ENCODE peak calls at places on chromosomes 6 and 20, in six cellular contexts. One of them, this sample, is unnamed.

GRCh38 chr20:61328906-61329558 is 77.0 kb downstream of the CDH4 start:
- DNase-seq in breast epithelium: no peak
- DNase-seq in CD4-positive, alpha-beta T cell: no peak
- DNase-seq in IMR-90: peak; percentile 17
- DNase-seq in GM13977: no peak
- DNase-seq in LNCaP clone FGC: no peak
- DNase-seq in this sample: peak; percentile 45

GRCh38 chr6:112188906-112189305 is 65.5 kb downstream of the LAMA4 start:
- DNase-seq in breast epithelium: no peak
- DNase-seq in LNCaP clone FGC: no peak
- DNase-seq in IMR-90: peak; percentile 44
- DNase-seq in CD4-positive, alpha-beta T cell: no peak
- DNase-seq in GM13977: no peak
- DNase-seq in this sample: no peak

GRCh38 chr6:112203577-112204349 is 50.6 kb downstream of the LAMA4 start:
- DNase-seq in IMR-90: peak; percentile 95
- DNase-seq in LNCaP clone FGC: no peak
- DNase-seq in CD4-positive, alpha-beta T cell: no peak
- DNase-seq in breast epithelium: no peak
- DNase-seq in GM13977: no peak
- DNase-seq in this sample: no peak

GRCh38 chr20:32743237-32744112 is at the start of gene COMMD7:
- DNase-seq in LNCaP clone FGC: peak; percentile 63
- DNase-seq in IMR-90: peak; percentile 44
- DNase-seq in CD4-positive, alpha-beta T cell: peak; percentile 52
- DNase-seq in breast epithelium: peak; percentile 49
- DNase-seq in GM13977: peak; percentile 71
- DNase-seq in this sample: peak; percentile 74

GRCh38 chr6:53752440-53752839 is 42.4 kb upstream of the LRRC1 start:
- DNase-seq in breast epithelium: no peak
- DNase-seq in CD4-positive, alpha-beta T cell: no peak
- DNase-seq in LNCaP clone FGC: no peak
- DNase-seq in IMR-90: no peak
- DNase-seq in GM13977: no peak
- DNase-seq in this sample: no peak

GRCh38 chr6:164412566-164412965 is 896.8 kb downstream of the C6orf118 start:
- DNase-seq in LNCaP clone FGC: no peak
- DNase-seq in IMR-90: no peak
- DNase-seq in CD4-positive, alpha-beta T cell: no peak
- DNase-seq in GM13977: no peak
- DNase-seq in breast epithelium: no peak
- DNase-seq in this sample: no peak

GRCh38 chr6:86192123-86192522 is 549.4 kb upstream of the SYNCRIP start:
- DNase-seq in CD4-positive, alpha-beta T cell: no peak
- DNase-seq in IMR-90: no peak
- DNase-seq in LNCaP clone FGC: peak; percentile 44
- DNase-seq in breast epithelium: no peak
- DNase-seq in GM13977: no peak
- DNase-seq in this sample: no peak

GRCh38 chr6:120608826-120609225 is 725.5 kb downstream of the TBC1D32 start:
- DNase-seq in IMR-90: no peak
- DNase-seq in CD4-positive, alpha-beta T cell: no peak
- DNase-seq in GM13977: no peak
- DNase-seq in breast epithelium: no peak
- DNase-seq in LNCaP clone FGC: no peak
- DNase-seq in this sample: no peak

GRCh38 chr6:111709615-111710398 is 104.1 kb upstream of the TRAF3IP2 start:
- DNase-seq in breast epithelium: peak; percentile 60
- DNase-seq in LNCaP clone FGC: peak; percentile 45
- DNase-seq in GM13977: peak; percentile 69
- DNase-seq in IMR-90: peak; percentile 76
- DNase-seq in CD4-positive, alpha-beta T cell: peak; percentile 47
- DNase-seq in this sample: no peak

GRCh38 chr20:62305149-62305764 is 2.5 kb downstream of the ADRM1 start:
- DNase-seq in IMR-90: no peak
- DNase-seq in GM13977: no peak
- DNase-seq in CD4-positive, alpha-beta T cell: no peak
- DNase-seq in LNCaP clone FGC: no peak
- DNase-seq in breast epithelium: no peak
- DNase-seq in this sample: no peak

GRCh38 chr6:35415065-35415880 is 36.9 kb upstream of the FANCE start:
- DNase-seq in breast epithelium: peak; percentile 69
- DNase-seq in IMR-90: peak; percentile 96
- DNase-seq in CD4-positive, alpha-beta T cell: no peak
- DNase-seq in GM13977: peak; percentile 45
- DNase-seq in LNCaP clone FGC: peak; percentile 99
- DNase-seq in this sample: no peak

GRCh38 chr6:13971303-13971702 is 46.6 kb downstream of the RNF182 start:
- DNase-seq in CD4-positive, alpha-beta T cell: no peak
- DNase-seq in IMR-90: no peak
- DNase-seq in LNCaP clone FGC: no peak
- DNase-seq in breast epithelium: no peak
- DNase-seq in GM13977: no peak
- DNase-seq in this sample: no peak

GRCh38 chr6:121652726-121653623 is 217.5 kb downstream of the GJA1 start:
- DNase-seq in LNCaP clone FGC: no peak
- DNase-seq in breast epithelium: no peak
- DNase-seq in CD4-positive, alpha-beta T cell: no peak
- DNase-seq in GM13977: no peak
- DNase-seq in IMR-90: peak; percentile 91
- DNase-seq in this sample: no peak

GRCh38 chr20:16246870-16247269 is 326.4 kb downstream of the KIF16B start:
- DNase-seq in GM13977: no peak
- DNase-seq in IMR-90: no peak
- DNase-seq in breast epithelium: no peak
- DNase-seq in LNCaP clone FGC: no peak
- DNase-seq in CD4-positive, alpha-beta T cell: no peak
- DNase-seq in this sample: no peak

GRCh38 chr6:94751641-94752329 is 825.5 kb upstream of the MANEA start:
- DNase-seq in LNCaP clone FGC: no peak
- DNase-seq in IMR-90: no peak
- DNase-seq in CD4-positive, alpha-beta T cell: no peak
- DNase-seq in breast epithelium: no peak
- DNase-seq in GM13977: peak; percentile 18
- DNase-seq in this sample: no peak

GRCh38 chr6:98947411-98948292 is at the start of gene FBXL4:
- DNase-seq in LNCaP clone FGC: peak; percentile 32
- DNase-seq in breast epithelium: peak; percentile 57
- DNase-seq in CD4-positive, alpha-beta T cell: peak; percentile 69
- DNase-seq in GM13977: peak; percentile 90
- DNase-seq in IMR-90: peak; percentile 70
- DNase-seq in this sample: peak; percentile 68

GRCh38 chr20:32539063-32539816 is 45.9 kb downstream of the NOL4L start:
- DNase-seq in breast epithelium: no peak
- DNase-seq in LNCaP clone FGC: no peak
- DNase-seq in GM13977: no peak
- DNase-seq in CD4-positive, alpha-beta T cell: no peak
- DNase-seq in IMR-90: no peak
- DNase-seq in this sample: no peak

GRCh38 chr6:158018851-158019361 is 37.2 kb downstream of the SYNJ2 start:
- DNase-seq in LNCaP clone FGC: no peak
- DNase-seq in IMR-90: peak; percentile 85
- DNase-seq in CD4-positive, alpha-beta T cell: no peak
- DNase-seq in GM13977: no peak
- DNase-seq in breast epithelium: no peak
- DNase-seq in this sample: no peak

GRCh38 chr6:27495386-27496135 is 22.7 kb upstream of the ZNF184 start:
- DNase-seq in CD4-positive, alpha-beta T cell: no peak
- DNase-seq in LNCaP clone FGC: peak; percentile 70
- DNase-seq in GM13977: peak; percentile 38
- DNase-seq in breast epithelium: no peak
- DNase-seq in IMR-90: peak; percentile 91
- DNase-seq in this sample: no peak

GRCh38 chr20:59958123-59958522 is at the start of gene CDH26:
- DNase-seq in GM13977: no peak
- DNase-seq in breast epithelium: no peak
- DNase-seq in LNCaP clone FGC: no peak
- DNase-seq in IMR-90: no peak
- DNase-seq in CD4-positive, alpha-beta T cell: no peak
- DNase-seq in this sample: no peak

GRCh38 chr20:9407805-9408421 is 106.5 kb upstream of the LAMP5 start:
- DNase-seq in LNCaP clone FGC: peak; percentile 37
- DNase-seq in breast epithelium: peak; percentile 55
- DNase-seq in CD4-positive, alpha-beta T cell: no peak
- DNase-seq in IMR-90: peak; percentile 78
- DNase-seq in GM13977: peak; percentile 62
- DNase-seq in this sample: peak; percentile 54

GRCh38 chr20:56422131-56422823 is 10.2 kb downstream of the CASS4 start:
- DNase-seq in GM13977: no peak
- DNase-seq in breast epithelium: no peak
- DNase-seq in CD4-positive, alpha-beta T cell: no peak
- DNase-seq in IMR-90: peak; percentile 88
- DNase-seq in LNCaP clone FGC: no peak
- DNase-seq in this sample: no peak

GRCh38 chr6:46932526-46932925 is 10.8 kb upstream of the ADGRF5 start:
- DNase-seq in CD4-positive, alpha-beta T cell: no peak
- DNase-seq in breast epithelium: no peak
- DNase-seq in GM13977: no peak
- DNase-seq in IMR-90: no peak
- DNase-seq in LNCaP clone FGC: no peak
- DNase-seq in this sample: no peak

GRCh38 chr20:23047001-23047737 is 2.3 kb downstream of the THBD start:
- DNase-seq in IMR-90: no peak
- DNase-seq in LNCaP clone FGC: no peak
- DNase-seq in GM13977: no peak
- DNase-seq in breast epithelium: no peak
- DNase-seq in CD4-positive, alpha-beta T cell: no peak
- DNase-seq in this sample: no peak

GRCh38 chr6:13044390-13044789 is 283.9 kb downstream of the TBC1D7 start:
- DNase-seq in GM13977: no peak
- DNase-seq in LNCaP clone FGC: no peak
- DNase-seq in breast epithelium: no peak
- DNase-seq in CD4-positive, alpha-beta T cell: no peak
- DNase-seq in IMR-90: no peak
- DNase-seq in this sample: peak; percentile 75

GRCh38 chr20:48986899-48987298 is 59.2 kb upstream of the CSE1L start:
- DNase-seq in LNCaP clone FGC: no peak
- DNase-seq in breast epithelium: no peak
- DNase-seq in CD4-positive, alpha-beta T cell: no peak
- DNase-seq in IMR-90: no peak
- DNase-seq in GM13977: no peak
- DNase-seq in this sample: no peak

GRCh38 chr20:12723811-12724210 is 285.0 kb upstream of the SPTLC3 start:
- DNase-seq in GM13977: no peak
- DNase-seq in IMR-90: no peak
- DNase-seq in LNCaP clone FGC: no peak
- DNase-seq in breast epithelium: no peak
- DNase-seq in CD4-positive, alpha-beta T cell: no peak
- DNase-seq in this sample: no peak

GRCh38 chr6:24495516-24495847 is 713 bp downstream of the ALDH5A1 start:
- DNase-seq in CD4-positive, alpha-beta T cell: no peak
- DNase-seq in GM13977: peak; percentile 82
- DNase-seq in IMR-90: peak; percentile 14
- DNase-seq in LNCaP clone FGC: no peak
- DNase-seq in breast epithelium: peak; percentile 31
- DNase-seq in this sample: peak; percentile 48

GRCh38 chr6:1110935-1111334 is 201.0 kb upstream of the FOXQ1 start:
- DNase-seq in breast epithelium: peak; percentile 27
- DNase-seq in CD4-positive, alpha-beta T cell: no peak
- DNase-seq in LNCaP clone FGC: no peak
- DNase-seq in GM13977: no peak
- DNase-seq in IMR-90: no peak
- DNase-seq in this sample: no peak

GRCh38 chr6:13488015-13488895 is 855 bp upstream of the GFOD1 start:
- DNase-seq in IMR-90: peak; percentile 40
- DNase-seq in GM13977: peak; percentile 43
- DNase-seq in LNCaP clone FGC: no peak
- DNase-seq in CD4-positive, alpha-beta T cell: no peak
- DNase-seq in breast epithelium: no peak
- DNase-seq in this sample: no peak

GRCh38 chr20:22824077-22824476 is 211.0 kb upstream of the SSTR4 start:
- DNase-seq in GM13977: no peak
- DNase-seq in LNCaP clone FGC: no peak
- DNase-seq in breast epithelium: peak; percentile 45
- DNase-seq in CD4-positive, alpha-beta T cell: no peak
- DNase-seq in IMR-90: no peak
- DNase-seq in this sample: no peak

DNA sequence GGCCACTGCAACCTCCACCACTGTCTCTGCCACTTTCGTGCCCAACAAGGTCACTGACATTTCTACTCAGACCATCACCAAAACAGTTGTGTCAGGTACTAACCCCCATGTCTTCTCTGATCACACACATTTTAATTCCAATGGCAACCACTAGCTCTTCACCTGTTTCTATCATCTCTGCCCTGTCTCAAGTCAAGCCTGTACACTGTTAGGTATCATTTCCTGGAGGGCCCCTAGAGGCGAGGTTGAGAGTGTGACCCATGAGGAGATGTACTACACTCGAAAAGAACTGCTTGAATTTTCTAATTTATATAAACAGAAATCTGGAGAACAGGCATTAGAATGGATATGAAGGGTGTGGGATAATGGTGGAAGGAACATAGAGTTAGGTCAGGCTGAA is 17.4 kb upstream of the MUC21 start:
- DNase-seq in IMR-90: no peak
- DNase-seq in LNCaP clone FGC: no peak
- DNase-seq in CD4-positive, alpha-beta T cell: no peak
- DNase-seq in GM13977: no peak
- DNase-seq in breast epithelium: no peak
- DNase-seq in this sample: no peak
- TF ChIP-seq CTCF in IMR-90: no peak
- TF ChIP-seq CTCF in LNCaP clone FGC: no peak
- TF ChIP-seq CTCF in CD4-positive, alpha-beta T cell: no peak
- TF ChIP-seq CTCF in GM13977: no peak
- TF ChIP-seq CTCF in breast epithelium: no peak
- TF ChIP-seq CTCF in this sample: no peak

DNA sequence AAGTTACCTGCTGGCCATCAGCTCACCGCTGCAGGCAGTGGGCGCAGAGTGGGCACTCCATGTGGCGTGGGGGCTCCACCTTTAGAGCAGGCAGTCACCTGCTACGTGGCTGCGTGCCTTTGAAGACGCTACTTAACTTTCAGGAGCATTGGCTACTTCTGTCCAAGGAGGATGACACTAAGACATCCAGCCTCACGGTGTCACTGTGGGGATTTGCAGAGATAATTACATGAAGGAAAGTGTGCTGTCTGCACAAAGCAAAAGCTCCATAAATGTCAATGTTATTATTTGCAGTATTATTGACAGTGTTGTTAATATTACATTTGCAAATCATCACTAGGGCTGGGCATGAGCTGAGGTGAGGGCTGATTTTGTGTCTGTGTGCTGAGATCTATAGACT is 166.0 kb upstream of the SYNDIG1 start:
- DNase-seq in GM13977: no peak
- DNase-seq in LNCaP clone FGC: peak; percentile 21
- DNase-seq in IMR-90: no peak
- DNase-seq in breast epithelium: no peak
- DNase-seq in CD4-positive, alpha-beta T cell: no peak
- DNase-seq in this sample: no peak
- TF ChIP-seq CTCF in GM13977: no peak
- TF ChIP-seq CTCF in LNCaP clone FGC: peak; percentile 66
- TF ChIP-seq CTCF in IMR-90: no peak
- TF ChIP-seq CTCF in breast epithelium: no peak
- TF ChIP-seq CTCF in CD4-positive, alpha-beta T cell: no peak
- TF ChIP-seq CTCF in this sample: no peak

GRCh38 chr20:19828233-19828632 is 70.2 kb downstream of the RIN2 start:
- DNase-seq in IMR-90: peak; percentile 82
- DNase-seq in GM13977: peak; percentile 75
- DNase-seq in LNCaP clone FGC: no peak
- DNase-seq in breast epithelium: no peak
- DNase-seq in CD4-positive, alpha-beta T cell: no peak
- DNase-seq in this sample: peak; percentile 77
- TF ChIP-seq CTCF in IMR-90: peak; percentile 45
- TF ChIP-seq CTCF in GM13977: peak; percentile 40
- TF ChIP-seq CTCF in LNCaP clone FGC: no peak
- TF ChIP-seq CTCF in breast epithelium: no peak
- TF ChIP-seq CTCF in CD4-positive, alpha-beta T cell: no peak
- TF ChIP-seq CTCF in this sample: peak; percentile 45

GRCh38 chr6:40477246-40478126 is 109.7 kb downstream of the LRFN2 start:
- DNase-seq in IMR-90: no peak
- DNase-seq in CD4-positive, alpha-beta T cell: no peak
- DNase-seq in GM13977: no peak
- DNase-seq in LNCaP clone FGC: no peak
- DNase-seq in breast epithelium: no peak
- DNase-seq in this sample: no peak
- TF ChIP-seq CTCF in IMR-90: no peak
- TF ChIP-seq CTCF in CD4-positive, alpha-beta T cell: no peak
- TF ChIP-seq CTCF in GM13977: no peak
- TF ChIP-seq CTCF in LNCaP clone FGC: no peak
- TF ChIP-seq CTCF in breast epithelium: no peak
- TF ChIP-seq CTCF in this sample: no peak

This sample was measured in CD14-positive monocyte.